ENCODE peak calls at places on chromosomes 7 and 10, in seven cellular contexts. K, Y, D, Z, E, X and H are unnamed samples.

GRCh38 chr7:105204953-105205352 is 183.8 kb downstream of the SRPK2 start:
- DNase-seq in K (no peak), Y (no peak), D (no peak), Z (no peak), E (no peak), X (no peak), H (no peak)

GRCh38 chr7:152025937-152026890 is 740 bp downstream of the GALNT11 start:
- DNase-seq in K (no peak), Y (no peak), D (no peak), Z (peak), E (no peak), X (no peak), H (no peak)

GRCh38 chr7:123502216-123502615 is 32.2 kb downstream of the IQUB start:
- DNase-seq in K (no peak), Y (no peak), D (no peak), Z (no peak), E (no peak), X (no peak), H (no peak)

GRCh38 chr10:32077896-32078295 is 21.7 kb upstream of the KIF5B start:
- DNase-seq in K (no peak), Y (no peak), D (peak), Z (no peak), E (no peak), X (no peak), H (no peak)

GRCh38 chr10:102646610-102647432 is 2.5 kb downstream of the TRIM8 start:
- DNase-seq in K (no peak), Y (peak), D (no peak), Z (no peak), E (peak), X (no peak), H (peak)

GRCh38 chr10:69316313-69317059 is 38.2 kb downstream of the HK1 start:
- DNase-seq in K (no peak), Y (no peak), D (no peak), Z (no peak), E (no peak), X (no peak), H (no peak)

GRCh38 chr7:119783799-119784198 is 489.2 kb upstream of the KCND2 start:
- DNase-seq in K (no peak), Y (no peak), D (no peak), Z (no peak), E (no peak), X (no peak), H (no peak)

GRCh38 chr10:97117372-97117771 is 68.4 kb downstream of the SLIT1 start:
- DNase-seq in K (no peak), Y (peak), D (no peak), Z (no peak), E (no peak), X (no peak), H (no peak)

GRCh38 chr10:100025528-100026070 is 15.9 kb upstream of the DNMBP start:
- DNase-seq in K (no peak), Y (no peak), D (no peak), Z (no peak), E (no peak), X (no peak), H (no peak)

GRCh38 chr7:44320794-44321371 is 4.5 kb downstream of the CAMK2B start:
- DNase-seq in K (no peak), Y (no peak), D (no peak), Z (no peak), E (peak), X (peak), H (no peak)

GRCh38 chr10:14052926-14053325 is 277.8 kb downstream of the FRMD4A start:
- DNase-seq in K (no peak), Y (no peak), D (no peak), Z (no peak), E (no peak), X (no peak), H (no peak)

GRCh38 chr10:132232553-132232949 is 45.8 kb downstream of the DPYSL4 start:
- DNase-seq in K (no peak), Y (no peak), D (no peak), Z (no peak), E (no peak), X (no peak), H (no peak)

GRCh38 chr10:93604145-93604544 is 3.1 kb upstream of the RBP4 start:
- DNase-seq in K (no peak), Y (no peak), D (no peak), Z (no peak), E (no peak), X (no peak), H (no peak)

GRCh38 chr10:48792687-48793096 is 108.0 kb downstream of the WDFY4 start:
- DNase-seq in K (no peak), Y (no peak), D (no peak), Z (no peak), E (no peak), X (no peak), H (no peak)

GRCh38 chr7:77651544-77652162 is 44.6 kb upstream of the RSBN1L start:
- DNase-seq in K (no peak), Y (peak), D (peak), Z (peak), E (peak), X (peak), H (peak)

GRCh38 chr10:113030453-113030852 is 80.4 kb downstream of the TCF7L2 start:
- DNase-seq in K (no peak), Y (no peak), D (no peak), Z (no peak), E (no peak), X (no peak), H (no peak)

GRCh38 chr7:84193787-84194186 is 802 bp downstream of the SEMA3A start:
- DNase-seq in K (no peak), Y (no peak), D (no peak), Z (no peak), E (no peak), X (no peak), H (no peak)

GRCh38 chr7:29488977-29489376 is 74.7 kb upstream of the PRR15 start:
- DNase-seq in K (no peak), Y (no peak), D (peak), Z (no peak), E (no peak), X (no peak), H (no peak)

GRCh38 chr10:26640391-26640790 is 57.1 kb upstream of the PDSS1 start:
- DNase-seq in K (no peak), Y (no peak), D (no peak), Z (no peak), E (no peak), X (no peak), H (no peak)

GRCh38 chr7:144508702-144509101 is 105.2 kb upstream of the NOBOX start:
- DNase-seq in K (peak), Y (no peak), D (no peak), Z (no peak), E (no peak), X (no peak), H (no peak)

GRCh38 chr7:96089511-96089910 is 232.4 kb downstream of the SLC25A13 start:
- DNase-seq in K (no peak), Y (no peak), D (no peak), Z (no peak), E (no peak), X (no peak), H (no peak)

GRCh38 chr7:37633048-37633447 is 50.5 kb upstream of the GPR141 start:
- DNase-seq in K (no peak), Y (no peak), D (no peak), Z (no peak), E (no peak), X (no peak), H (no peak)

GRCh38 chr7:76281006-76281705 is 21.3 kb upstream of the HSPB1 start:
- DNase-seq in K (no peak), Y (no peak), D (no peak), Z (no peak), E (peak), X (no peak), H (no peak)

GRCh38 chr7:80883188-80884025 is 35.4 kb downstream of the SEMA3C start:
- DNase-seq in K (no peak), Y (peak), D (peak), Z (no peak), E (no peak), X (no peak), H (peak)

GRCh38 chr7:146129296-146129695 is 12.7 kb downstream of the CNTNAP2 start:
- DNase-seq in K (no peak), Y (no peak), D (no peak), Z (no peak), E (no peak), X (no peak), H (no peak)

GRCh38 chr10:21649441-21649872 is 115.4 kb downstream of the MLLT10 start:
- DNase-seq in K (no peak), Y (no peak), D (no peak), Z (no peak), E (no peak), X (no peak), H (no peak)

GRCh38 chr10:72480861-72481260 is 126.1 kb upstream of the DNAJB12 start:
- DNase-seq in K (no peak), Y (no peak), D (no peak), Z (no peak), E (no peak), X (no peak), H (no peak)

GRCh38 chr7:107592361-107593024 is 12.4 kb downstream of the BCAP29 start:
- DNase-seq in K (no peak), Y (no peak), D (no peak), Z (no peak), E (no peak), X (no peak), H (no peak)

GRCh38 chr7:100132697-100133137 is 6.0 kb downstream of the MBLAC1 start:
- DNase-seq in K (no peak), Y (no peak), D (peak), Z (peak), E (peak), X (peak), H (peak)

DNA sequence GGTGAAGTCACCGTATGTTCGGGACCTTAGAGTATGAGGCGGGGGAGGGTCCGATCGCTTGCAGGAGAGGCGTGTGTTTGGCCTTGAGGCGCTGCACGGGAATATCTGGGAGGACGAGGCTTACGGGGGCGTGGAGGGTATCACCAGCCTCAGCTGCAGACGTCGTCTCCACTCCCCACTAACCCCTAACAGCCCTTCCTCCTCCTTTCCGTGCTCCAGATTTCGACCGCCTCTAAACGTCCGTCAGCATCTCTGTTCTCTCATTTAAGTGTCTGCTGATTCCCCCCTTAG is 23.5 kb upstream of the ZNF12 start:
- DNase-seq in K (no peak), Y (no peak), D (peak), Z (peak), E (no peak), X (no peak), H (no peak)
- TF ChIP-seq JUND in K (no peak), Y (no peak), D (no peak), Z (no peak), E (no peak), X (no peak), H (no peak)

DNA sequence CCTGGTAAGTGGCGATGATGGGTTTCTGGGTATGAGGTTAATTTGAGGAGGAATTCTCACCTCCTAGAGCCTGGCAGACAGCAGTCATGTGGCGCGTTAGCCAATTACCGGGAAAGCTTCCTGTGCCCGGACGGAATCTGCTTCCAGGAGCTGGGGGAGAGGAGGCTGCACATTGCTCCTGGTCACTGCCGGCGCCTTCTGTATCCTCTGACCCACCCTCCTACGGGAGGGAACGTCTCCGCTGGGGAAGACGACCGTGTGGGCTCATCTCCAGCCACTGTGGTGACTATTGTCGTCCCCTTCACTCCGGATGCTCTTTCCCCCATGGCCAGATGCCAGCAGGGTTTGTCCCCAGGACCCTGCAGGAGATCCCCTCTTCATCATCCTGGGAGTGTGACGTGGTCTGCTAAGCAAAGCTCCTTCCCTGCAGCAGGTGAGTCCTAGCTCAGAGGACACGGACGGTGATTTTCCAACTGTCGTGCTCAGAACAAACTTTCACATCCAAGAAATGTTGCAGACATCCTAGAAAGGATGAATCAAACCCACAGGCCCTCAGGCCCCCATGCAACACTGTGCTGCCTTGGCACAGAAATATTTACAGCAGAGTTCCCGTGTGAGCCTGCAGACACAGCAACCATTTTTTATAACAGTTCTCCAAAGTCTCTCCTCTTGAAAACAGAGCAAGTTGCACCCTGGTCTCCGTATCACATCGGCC is 29.6 kb upstream of the FAM20C start:
- DNase-seq in K (no peak), Y (no peak), D (no peak), Z (no peak), E (peak), X (no peak), H (no peak)
- TF ChIP-seq JUND in K (no peak), Y (no peak), D (no peak), Z (no peak), E (no peak), X (no peak), H (no peak)

GRCh38 chr7:31933481-31933880 is 136.7 kb downstream of the PDE1C start:
- DNase-seq in K (no peak), Y (no peak), D (no peak), Z (no peak), E (no peak), X (no peak), H (no peak)
- TF ChIP-seq JUND in K (no peak), Y (no peak), D (no peak), Z (no peak), E (no peak), X (no peak), H (no peak)

DNA sequence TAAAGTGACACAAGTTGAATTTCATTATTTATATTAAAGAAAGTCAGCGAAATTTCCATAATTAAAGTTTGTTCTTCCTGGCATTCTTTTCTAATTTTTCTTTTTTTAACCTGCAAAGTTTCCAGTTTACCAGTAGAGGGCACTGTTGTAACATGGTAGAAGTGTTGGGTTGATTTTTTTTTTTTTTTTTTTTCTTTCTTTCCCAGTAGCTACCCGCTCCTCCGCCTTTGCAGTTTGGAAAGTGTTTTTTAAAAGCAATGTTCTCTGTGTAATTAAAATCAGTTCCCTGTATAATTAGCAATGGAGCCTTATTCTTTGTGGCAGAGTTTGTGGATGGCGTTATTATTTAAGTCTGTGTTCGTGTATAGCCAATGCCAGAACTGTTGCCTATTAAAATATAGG is 53.7 kb downstream of the TAF3 start:
- DNase-seq in K (no peak), Y (peak), D (no peak), Z (peak), E (peak), X (no peak), H (peak)
- TF ChIP-seq JUND in K (no peak), Y (no peak), D (no peak), Z (no peak), E (no peak), X (no peak), H (no peak)

DNA sequence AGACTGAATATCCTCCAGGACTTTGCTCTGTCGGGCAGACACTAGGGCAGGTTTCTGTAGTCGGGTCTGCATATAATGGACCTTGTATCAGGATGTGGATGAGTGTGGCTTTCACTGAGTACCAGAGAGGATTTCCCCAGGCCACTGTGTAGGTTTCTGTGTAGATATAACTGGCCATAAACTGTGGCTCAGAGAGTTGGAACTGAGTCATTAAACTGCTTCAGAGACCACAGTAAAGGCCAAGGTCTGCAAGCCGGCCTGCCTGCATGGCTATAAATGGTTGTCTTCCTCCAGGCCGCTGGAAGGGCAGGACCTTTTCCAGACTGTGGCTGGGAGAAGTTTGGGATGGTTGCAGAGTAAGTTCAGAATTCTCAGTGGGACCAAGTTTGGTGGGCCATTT is 16.9 kb downstream of the ZNF92 start:
- DNase-seq in K (peak), Y (no peak), D (no peak), Z (no peak), E (no peak), X (no peak), H (no peak)
- TF ChIP-seq JUND in K (no peak), Y (no peak), D (no peak), Z (no peak), E (no peak), X (no peak), H (no peak)

GRCh38 chr7:21566094-21566493 is 23.3 kb downstream of the DNAH11 start:
- DNase-seq in K (no peak), Y (no peak), D (peak), Z (no peak), E (no peak), X (no peak), H (no peak)
- TF ChIP-seq JUND in K (no peak), Y (no peak), D (no peak), Z (no peak), E (no peak), X (no peak), H (no peak)

DNA sequence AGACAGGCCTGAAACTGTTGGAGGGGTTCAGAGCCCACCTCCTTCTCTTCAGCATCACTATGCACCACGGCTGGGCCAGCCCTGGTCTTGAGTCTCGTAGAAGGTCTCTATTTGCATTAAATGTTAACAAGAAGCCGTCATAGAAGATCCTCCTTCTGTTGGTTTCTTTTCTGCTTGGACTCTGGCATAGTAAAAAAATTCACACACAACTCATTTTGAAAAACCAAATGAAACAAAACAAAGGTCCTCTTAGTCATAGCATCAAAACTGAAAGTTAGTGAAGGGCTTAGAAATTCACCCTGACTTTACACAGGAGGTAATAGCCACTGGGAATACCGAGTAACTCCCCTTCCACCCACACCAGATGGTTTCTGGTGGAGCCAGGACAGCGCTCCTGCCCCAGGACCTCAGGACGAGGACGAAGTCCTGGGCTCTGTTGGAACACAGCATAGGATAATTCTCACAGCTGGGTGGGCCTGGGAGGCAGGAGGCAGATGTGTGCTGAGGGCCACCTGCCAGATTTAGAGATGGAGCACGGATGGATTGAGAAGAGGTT is 248.4 kb upstream of the KLF6 start:
- DNase-seq in K (peak), Y (no peak), D (no peak), Z (no peak), E (no peak), X (no peak), H (no peak)
- TF ChIP-seq JUND in K (no peak), Y (no peak), D (no peak), Z (no peak), E (no peak), X (no peak), H (no peak)

DNA sequence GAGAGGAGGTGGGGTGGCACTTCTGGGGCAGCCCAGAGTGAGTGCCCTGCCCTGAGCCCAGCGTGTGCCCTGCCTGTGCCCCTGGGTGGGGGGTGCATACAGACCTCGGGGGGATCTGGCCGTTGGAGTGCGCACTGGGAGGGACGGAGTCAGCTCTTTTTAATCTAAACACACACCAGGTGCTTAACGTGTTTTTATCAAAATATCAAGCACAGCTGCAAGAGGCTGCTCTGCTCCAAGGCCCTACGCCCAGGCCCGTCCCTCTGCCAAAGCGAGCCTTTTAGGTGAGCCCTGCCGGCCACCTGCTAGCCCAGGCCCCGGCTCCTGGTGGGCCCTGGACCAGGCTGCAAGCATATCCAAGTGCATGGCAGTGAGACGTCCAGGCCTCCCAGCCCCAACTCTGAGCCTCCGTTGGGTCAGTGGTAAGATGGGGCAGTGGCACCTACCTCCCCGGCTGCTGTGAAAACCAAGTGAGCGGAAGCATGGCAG is 136.1 kb downstream of the LHPP start:
- DNase-seq in K (no peak), Y (no peak), D (no peak), Z (no peak), E (no peak), X (no peak), H (no peak)
- TF ChIP-seq JUND in K (no peak), Y (no peak), D (no peak), Z (no peak), E (no peak), X (no peak), H (no peak)